ENCODE peak calls at places on chromosomes 1 and 21, in five cellular contexts. R is IMR-90, I is HepG2, M is SK-N-SH, E is GM12878. P is an unnamed sample.

GRCh38 chr1:192045038-192045575 is 113.2 kb upstream of the RGS18 start:
- DNase-seq in R (no peak), I (no peak), E (no peak), M (no peak), P (no peak)

GRCh38 chr1:83512371-83513004 is 486.4 kb downstream of the TTLL7 start:
- DNase-seq in R (no peak), E (no peak), I (no peak), M (no peak), P (no peak)

GRCh38 chr1:238485906-238486219 is 595.1 kb upstream of the ZP4 start:
- DNase-seq in E (no peak), M (no peak), R (no peak), I (no peak), P (no peak)

GRCh38 chr1:29236743-29236992 is 346 bp downstream of the PTPRU start:
- DNase-seq in E (no peak), R (no peak), I (no peak), M (no peak), P (no peak)

GRCh38 chr1:34865981-34866761 is 6.6 kb upstream of the SMIM12 start:
- DNase-seq in M (peak), E (peak), R (peak), I (peak), P (peak)

GRCh38 chr1:178581351-178581951 is 68.5 kb downstream of the TEX35 start:
- DNase-seq in M (no peak), E (peak), R (no peak), I (no peak), P (no peak)

GRCh38 chr1:228478912-228479665 is 8.1 kb upstream of the RNF187 start:
- DNase-seq in E (no peak), R (no peak), M (no peak), I (no peak), P (no peak)

GRCh38 chr21:45505416-45506021 is 36.7 kb downstream of the SLC19A1 start:
- DNase-seq in E (no peak), I (no peak), R (no peak), M (no peak), P (no peak)

GRCh38 chr1:171966426-171967220 is 125.3 kb downstream of the DNM3 start:
- DNase-seq in I (no peak), R (no peak), E (no peak), M (no peak), P (no peak)

GRCh38 chr1:82220754-82221153 is 420.0 kb downstream of the ADGRL2 start:
- DNase-seq in E (no peak), R (no peak), I (no peak), M (no peak), P (no peak)
- TF ChIP-seq MXI1 in E (no peak), R (no peak), I (no peak), M (no peak), P (no peak)

DNA sequence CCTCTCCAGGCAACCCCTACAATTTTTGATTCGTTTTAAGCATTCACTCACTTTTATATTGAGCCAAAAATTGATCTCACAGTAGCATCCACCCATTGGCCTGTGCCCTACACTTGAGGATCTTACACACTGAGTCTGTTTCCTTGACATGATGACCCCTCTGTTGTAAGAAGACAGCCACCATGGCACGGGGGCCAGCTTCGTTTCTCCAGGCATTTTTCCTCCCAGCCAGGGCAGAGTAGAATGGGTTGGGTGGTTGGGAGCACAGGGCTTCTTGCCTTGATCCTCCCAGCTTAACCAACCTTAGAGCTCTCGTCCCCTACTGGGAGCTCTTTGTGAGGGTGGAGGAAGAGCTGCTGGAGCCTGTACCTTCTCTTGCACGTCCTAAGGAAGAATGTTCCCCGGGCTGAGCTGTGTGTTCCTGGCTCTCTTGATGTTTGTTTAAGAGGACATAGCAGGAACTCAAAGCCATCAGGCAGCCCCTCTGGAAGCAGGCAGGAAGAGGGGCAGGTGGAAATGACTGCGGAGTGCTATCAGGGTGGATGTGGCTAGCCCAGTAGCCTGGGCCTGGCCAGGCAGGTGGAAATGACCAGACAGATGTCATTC is 213.2 kb upstream of the TMEM51 start:
- DNase-seq in I (peak), R (no peak), E (no peak), M (no peak), P (no peak)
- TF ChIP-seq MXI1 in I (no peak), R (no peak), E (no peak), M (no peak), P (no peak)

DNA sequence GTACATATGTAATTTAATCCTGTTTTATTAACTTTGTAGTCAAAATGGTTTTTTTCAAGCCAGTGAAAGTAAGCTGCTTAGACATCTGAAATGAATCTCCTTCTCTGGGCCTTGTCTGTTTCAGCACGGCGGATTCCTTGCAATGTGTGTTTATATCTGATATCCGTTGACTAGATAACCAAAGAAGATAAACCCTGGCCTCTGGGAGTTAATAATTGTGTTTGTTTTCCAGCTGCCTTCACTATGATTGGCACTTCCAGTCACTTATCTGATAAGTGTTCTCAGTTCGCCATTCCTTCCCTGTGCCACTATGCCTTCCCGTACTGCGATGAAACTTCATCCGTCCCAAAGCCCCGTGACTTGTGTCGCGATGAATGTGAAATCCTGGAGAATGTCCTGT is 63.5 kb upstream of the UBE2U start:
- DNase-seq in I (no peak), M (no peak), R (no peak), E (no peak), P (no peak)
- TF ChIP-seq MXI1 in I (no peak), M (no peak), R (no peak), E (no peak), P (no peak)

GRCh38 chr1:30385246-30385940 is 338.0 kb downstream of the MATN1 start:
- DNase-seq in R (no peak), E (no peak), I (no peak), M (no peak), P (no peak)

GRCh38 chr1:30386145-30386926 is 337.0 kb downstream of the MATN1 start:
- DNase-seq in M (no peak), I (peak), R (no peak), E (no peak), P (no peak)

GRCh38 chr1:30383131-30383793 is 340.1 kb downstream of the MATN1 start:
- DNase-seq in M (peak), E (no peak), R (no peak), I (no peak), P (no peak)

GRCh38 chr1:30382496-30382895 is 340.9 kb downstream of the MATN1 start:
- DNase-seq in I (no peak), E (no peak), M (no peak), R (no peak), P (no peak)

DNA sequence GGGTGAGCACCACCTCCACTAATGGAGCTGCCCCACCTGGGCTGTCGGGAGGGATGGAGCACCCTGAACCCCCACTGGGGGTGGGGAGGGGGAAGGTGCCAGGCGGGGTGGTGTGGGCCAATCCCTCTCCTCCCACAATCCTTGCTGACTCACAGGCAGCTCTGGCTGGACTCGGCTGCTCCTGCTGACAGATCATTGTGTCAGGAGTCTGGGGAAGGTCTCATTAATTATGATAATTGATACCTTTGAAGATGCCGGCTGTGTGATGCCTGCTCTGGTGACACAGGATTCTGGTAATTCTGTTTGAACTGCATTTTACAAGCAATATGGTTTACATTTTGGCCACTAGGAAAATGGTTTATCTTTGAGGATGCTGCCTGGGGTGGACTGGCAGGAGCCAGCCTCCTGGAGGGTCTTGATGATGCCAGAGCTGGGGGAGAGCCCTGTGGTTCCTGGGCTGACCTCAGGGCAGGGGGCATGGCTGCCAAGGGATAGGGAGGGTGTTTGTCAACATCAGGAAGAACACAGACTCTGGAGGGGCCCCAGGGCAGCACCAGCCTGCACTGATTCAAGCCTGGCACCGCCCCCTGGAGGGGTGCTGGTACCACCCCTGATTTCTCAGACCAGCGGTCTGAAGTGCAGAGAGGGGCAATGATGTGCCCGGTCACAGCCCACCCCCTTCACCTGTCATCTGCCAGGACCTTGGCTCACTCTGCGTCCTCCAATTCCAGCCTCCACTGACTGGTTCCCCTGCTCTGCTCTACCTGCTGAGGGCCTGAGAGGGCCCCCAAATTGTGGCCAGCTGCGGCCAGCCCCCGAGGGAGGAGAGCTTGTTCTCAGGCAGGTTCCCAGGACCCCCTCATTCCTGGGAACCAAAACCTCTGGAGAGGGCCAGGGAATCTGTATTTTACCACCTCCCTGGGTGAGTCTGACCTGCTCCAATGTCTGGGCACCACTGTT is 338.8 kb downstream of the MATN1 start:
- DNase-seq in R (no peak), E (no peak), I (no peak), M (peak), P (no peak)
- TF ChIP-seq MXI1 in R (no peak), E (no peak), I (no peak), M (no peak), P (no peak)

GRCh38 chr1:33402234-33402633 is 28.7 kb downstream of the PHC2 start:
- DNase-seq in I (no peak), M (no peak), R (no peak), E (no peak), P (no peak)

GRCh38 chr1:33397125-33397506 is 33.8 kb downstream of the PHC2 start:
- DNase-seq in I (no peak), R (no peak), E (no peak), M (no peak), P (no peak)

GRCh38 chr1:33400153-33400552 is 30.7 kb downstream of the PHC2 start:
- DNase-seq in I (no peak), E (no peak), R (no peak), M (no peak), P (no peak)

GRCh38 chr1:33397994-33398393 is 32.9 kb downstream of the PHC2 start:
- DNase-seq in I (no peak), R (no peak), M (no peak), E (no peak), P (no peak)

DNA sequence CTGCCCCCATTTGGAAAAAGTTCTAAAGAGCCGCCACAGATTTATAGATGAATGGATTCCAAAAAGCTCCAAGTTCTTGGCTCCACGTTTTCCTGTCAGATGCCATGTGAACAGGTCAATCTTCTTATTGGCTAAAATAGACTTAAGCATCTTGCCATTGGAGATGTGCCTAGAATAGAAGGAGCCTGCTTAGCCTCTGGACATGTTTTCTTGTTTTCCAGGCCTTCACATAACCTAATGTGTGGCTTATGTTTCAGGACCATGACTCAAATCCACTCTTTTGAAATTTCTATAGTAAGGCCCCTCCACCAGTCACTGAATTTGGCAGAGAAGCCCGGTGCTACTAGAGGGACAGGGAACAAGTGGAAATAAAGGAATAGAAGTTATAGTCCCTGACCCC is 31.5 kb downstream of the PHC2 start:
- DNase-seq in M (no peak), I (no peak), E (no peak), R (no peak), P (no peak)
- TF ChIP-seq MXI1 in M (no peak), I (no peak), E (no peak), R (no peak), P (no peak)

GRCh38 chr1:177209357-177209756 is 38.6 kb downstream of the BRINP2 start:
- DNase-seq in R (peak), M (no peak), E (no peak), I (no peak), P (no peak)
- TF ChIP-seq MXI1 in R (no peak), M (no peak), E (no peak), I (no peak), P (no peak)